ENCODE peak calls at places on chromosome 11, in five cellular contexts. F, U, R, P and B are unnamed samples.

GRCh38 chr11:114066046-114066648 is 6.6 kb downstream of the ZBTB16 start:
- DNase-seq in F (no peak), U (no peak), R (no peak), P (no peak), B (no peak)

GRCh38 chr11:2798951-2799761 is 86.4 kb downstream of the CDKN1C start:
- DNase-seq in U (no peak), F (peak; percentile 9), R (no peak), P (no peak), B (peak; percentile 4)

GRCh38 chr11:67053896-67054850 is 2.5 kb upstream of the RHOD start:
- DNase-seq in P (no peak), R (no peak), U (peak; percentile 98), F (peak; percentile 92), B (peak; percentile 67)

GRCh38 chr11:116511684-116512083 is 261.1 kb downstream of the BUD13 start:
- DNase-seq in R (no peak), F (no peak), P (peak; percentile 20), U (no peak), B (no peak)

GRCh38 chr11:61007383-61007970 is 36.0 kb downstream of the CD6 start:
- DNase-seq in R (no peak), P (no peak), F (no peak), U (no peak), B (no peak)

GRCh38 chr11:47766363-47767227 is 546 bp downstream of the FNBP4 start:
- DNase-seq in P (peak; percentile 89), R (peak; percentile 26), U (no peak), F (peak; percentile 80), B (peak; percentile 72)

GRCh38 chr11:70580036-70580805 is 181.9 kb downstream of the CTTN start:
- DNase-seq in F (no peak), R (no peak), U (no peak), P (no peak), B (no peak)

GRCh38 chr11:75303544-75304224 is 47.8 kb downstream of the ARRB1 start:
- DNase-seq in U (no peak), P (no peak), F (no peak), R (no peak), B (no peak)

GRCh38 chr11:134995746-134996145 is 583.7 kb upstream of the B3GAT1 start:
- DNase-seq in P (no peak), R (no peak), U (no peak), F (no peak), B (no peak)

GRCh38 chr11:2891901-2892214 is 6.3 kb upstream of the CDKN1C start:
- DNase-seq in R (no peak), P (no peak), U (no peak), F (peak; percentile 55), B (no peak)

GRCh38 chr11:64568584-64569140 is 22.4 kb upstream of the SLC22A12 start:
- DNase-seq in P (no peak), U (no peak), R (no peak), F (no peak), B (no peak)

GRCh38 chr11:43217856-43218255 is 93.9 kb upstream of the API5 start:
- DNase-seq in P (no peak), R (no peak), U (no peak), F (no peak), B (no peak)

GRCh38 chr11:1875093-1875785 is 16.5 kb downstream of the PRR33 start:
- DNase-seq in P (no peak), U (no peak), F (peak; percentile 65), R (no peak), B (no peak)

GRCh38 chr11:10379871-10380568 is 75.0 kb upstream of the AMPD3 start:
- DNase-seq in P (peak; percentile 69), R (no peak), F (no peak), U (no peak), B (no peak)

GRCh38 chr11:132620423-132620822 is 911.9 kb downstream of the OPCML start:
- DNase-seq in R (no peak), F (no peak), U (no peak), P (no peak), B (no peak)

GRCh38 chr11:117713676-117714075 is 83.3 kb downstream of the DSCAML1 start:
- DNase-seq in U (no peak), P (no peak), F (no peak), R (no peak), B (no peak)

GRCh38 chr11:72598901-72599300 is 75.3 kb downstream of the PDE2A start:
- DNase-seq in P (no peak), F (peak; percentile 82), U (peak; percentile 59), R (no peak), B (no peak)

GRCh38 chr11:89625171-89625570 is 84.9 kb upstream of the TRIM77 start:
- DNase-seq in F (no peak), U (no peak), R (no peak), P (no peak), B (no peak)

GRCh38 chr11:64384981-64385952 is 26.3 kb downstream of the RPS6KA4 start:
- DNase-seq in R (no peak), P (no peak), F (no peak), U (no peak), B (no peak)

GRCh38 chr11:16788141-16789060 is 50.0 kb downstream of the C11orf58 start:
- DNase-seq in P (no peak), R (no peak), F (peak; percentile 81), U (peak; percentile 70), B (peak; percentile 34)

GRCh38 chr11:61083601-61084147 is 18.6 kb upstream of the CD5 start:
- DNase-seq in P (no peak), U (no peak), R (no peak), F (no peak), B (no peak)

GRCh38 chr11:17531818-17532131 is 12.4 kb downstream of the USH1C start:
- DNase-seq in R (no peak), P (no peak), U (no peak), F (no peak), B (no peak)

DNA sequence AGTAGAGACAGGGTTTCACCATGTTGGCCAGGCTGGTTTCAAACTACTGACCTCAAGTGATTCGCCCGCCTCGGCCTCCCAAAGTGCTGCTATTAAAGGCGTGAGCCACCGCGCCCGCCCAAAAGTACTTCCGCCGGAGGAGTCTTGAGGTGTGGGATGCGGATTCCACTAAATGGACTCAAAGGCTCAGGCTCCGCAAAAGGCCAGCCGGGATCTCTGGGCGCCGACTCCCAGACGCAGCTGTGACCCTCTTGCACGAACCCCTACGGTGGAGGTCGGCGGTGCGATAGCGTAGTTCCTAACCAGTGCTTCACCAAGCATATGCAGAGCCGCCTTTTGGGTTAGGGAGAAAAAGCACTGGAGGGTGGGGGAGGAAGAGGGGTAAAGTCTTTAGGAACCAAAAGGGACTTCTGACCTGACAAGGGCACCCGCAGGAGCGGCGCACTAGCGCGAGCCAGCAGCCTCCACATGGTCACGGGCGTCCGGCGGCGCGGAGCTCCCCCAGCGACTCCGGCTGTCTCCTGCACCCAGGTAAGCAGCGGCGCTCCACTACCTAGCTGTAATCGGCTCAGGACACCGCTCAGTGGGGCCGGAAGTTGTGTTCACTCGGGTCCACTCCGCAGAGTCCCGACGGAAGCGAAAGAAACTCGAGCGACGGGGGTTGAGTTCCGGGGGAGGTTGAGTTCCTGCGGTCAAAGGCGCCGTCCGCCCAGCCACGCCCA is at the start of gene MRPL16:
- DNase-seq in R (peak; percentile 58), F (peak; percentile 91), P (no peak), U (peak; percentile 84), B (peak; percentile 82)
- TF ChIP-seq POLR2A in R (no peak), F (peak; percentile 62), P (no peak), U (peak; percentile 78), B (peak; percentile 16)

GRCh38 chr11:86637976-86638375 is 34.4 kb downstream of the ME3 start:
- DNase-seq in F (no peak), P (no peak), R (no peak), U (no peak), B (no peak)

GRCh38 chr11:86636275-86636674 is 36.1 kb downstream of the ME3 start:
- DNase-seq in R (no peak), F (no peak), P (no peak), U (no peak), B (no peak)

GRCh38 chr11:86638673-86639072 is 33.7 kb downstream of the ME3 start:
- DNase-seq in F (no peak), U (no peak), R (no peak), P (no peak), B (no peak)

GRCh38 chr11:86641537-86642270 is 30.7 kb downstream of the ME3 start:
- DNase-seq in P (no peak), R (no peak), U (no peak), F (no peak), B (no peak)

DNA sequence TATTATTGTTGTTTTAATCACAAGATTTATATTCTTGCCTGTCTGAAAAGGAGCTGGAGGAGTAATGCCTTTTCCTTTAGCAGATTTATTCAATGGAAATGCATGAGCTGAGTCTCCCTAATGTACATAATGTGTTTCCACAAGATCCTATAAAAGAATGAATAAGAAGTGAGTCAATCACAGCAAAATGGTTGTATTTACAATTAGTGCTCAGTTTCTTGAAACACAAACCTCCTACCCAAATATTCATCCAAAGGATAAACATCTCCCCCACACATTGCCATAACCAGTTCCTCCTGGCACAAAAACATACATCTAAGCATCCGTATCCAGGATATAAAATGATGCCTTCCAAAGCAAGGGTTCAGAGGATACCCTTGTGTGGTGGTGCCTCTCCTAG is 33.2 kb downstream of the ME3 start:
- DNase-seq in U (no peak), F (no peak), R (no peak), P (no peak), B (no peak)
- H3K27ac ChIP-seq in U (peak overlapping the region; percentile 56), F (no peak overlapping the region), R (no peak overlapping the region), P (no peak overlapping the region), B (no peak overlapping the region)

GRCh38 chr11:68843052-68843561 is 1.4 kb upstream of the CPT1A start:
- DNase-seq in P (no peak), U (no peak), R (no peak), F (peak; percentile 56), B (no peak)
- H3K4me3 ChIP-seq in P (peak overlapping the region; percentile 69), U (no peak overlapping the region), R (peak overlapping the region; percentile 98), F (no peak overlapping the region), B (peak overlapping the region; percentile 80)

GRCh38 chr11:12380565-12381325 is 3.4 kb downstream of the PARVA start:
- DNase-seq in F (no peak), R (no peak), U (no peak), P (no peak), B (no peak)

GRCh38 chr11:12376259-12376971 is 956 bp upstream of the PARVA start:
- DNase-seq in P (peak; percentile 96), R (no peak), U (no peak), F (peak; percentile 27), B (peak; percentile 49)

GRCh38 chr11:12377824-12378593 is 638 bp downstream of the PARVA start:
- DNase-seq in U (peak; percentile 50), F (peak; percentile 86), R (no peak), P (no peak), B (peak; percentile 21)

GRCh38 chr11:12381875-12382274 is 4.5 kb downstream of the PARVA start:
- DNase-seq in F (no peak), U (no peak), R (no peak), P (no peak), B (no peak)

GRCh38 chr11:12377106-12377823 is at the start of gene PARVA:
- DNase-seq in P (no peak), F (peak; percentile 73), U (peak; percentile 25), R (no peak), B (no peak)
- TF ChIP-seq POLR2A in P (no peak), F (no peak), U (peak; percentile 60), R (no peak), B (no peak)